ENCODE peak calls at places on chromosomes 11 and 22, in five cellular contexts. P, T, N, U and A are unnamed samples.

GRCh38 chr22:41305646-41306045 is 4.3 kb downstream of the ZC3H7B start:
- DNase-seq in N (no peak), U (no peak), T (no peak), P (no peak), A (no peak)

GRCh38 chr11:10158461-10158860 is 135.6 kb downstream of the SBF2 start:
- DNase-seq in T (no peak), U (no peak), P (no peak), N (no peak), A (no peak)

GRCh38 chr11:134742228-134742612 is 330.2 kb upstream of the B3GAT1 start:
- DNase-seq in U (no peak), P (no peak), N (no peak), T (no peak), A (no peak)

GRCh38 chr11:70623906-70624597 is 225.7 kb downstream of the CTTN start:
- DNase-seq in U (no peak), T (no peak), P (no peak), N (no peak), A (no peak)

GRCh38 chr11:71542856-71543743 is 5.1 kb upstream of the KRTAP5-9 start:
- DNase-seq in T (no peak), N (no peak), P (no peak), U (no peak), A (no peak)

GRCh38 chr11:24356501-24356900 is 140.4 kb upstream of the LUZP2 start:
- DNase-seq in P (no peak), N (no peak), T (no peak), U (no peak), A (peak)

GRCh38 chr22:41608386-41608785 is 12.5 kb downstream of the DESI1 start:
- DNase-seq in P (no peak), T (no peak), U (no peak), N (no peak), A (no peak)

GRCh38 chr11:120546312-120547205 is 35.0 kb downstream of the GRIK4 start:
- DNase-seq in P (peak), U (no peak), T (no peak), N (peak), A (peak)

GRCh38 chr11:14136561-14136960 is 174.0 kb downstream of the SPON1 start:
- DNase-seq in N (no peak), T (no peak), U (no peak), P (no peak), A (no peak)

GRCh38 chr11:43694477-43694876 is 13.9 kb downstream of the HSD17B12 start:
- DNase-seq in P (no peak), T (no peak), U (peak), N (no peak), A (no peak)

GRCh38 chr11:109236188-109236587 is 185.8 kb upstream of the C11orf87 start:
- DNase-seq in U (no peak), N (no peak), P (no peak), T (no peak), A (no peak)

GRCh38 chr22:24432059-24432853 is 4.9 kb downstream of the ADORA2A start:
- DNase-seq in N (no peak), U (peak), P (no peak), T (no peak), A (no peak)

GRCh38 chr22:46030241-46030880 is 53.4 kb upstream of the WNT7B start:
- DNase-seq in N (no peak), T (no peak), U (no peak), P (no peak), A (no peak)

GRCh38 chr22:49426618-49427266 is 400.9 kb downstream of the BRD1 start:
- DNase-seq in T (no peak), P (no peak), N (no peak), U (no peak), A (no peak)

GRCh38 chr11:41053894-41054293 is 405.6 kb downstream of the LRRC4C start:
- DNase-seq in U (no peak), N (no peak), T (no peak), P (no peak), A (no peak)

GRCh38 chr11:64752106-64752970 is 7.4 kb downstream of the PYGM start:
- DNase-seq in T (no peak), P (no peak), N (no peak), U (no peak), A (no peak)

GRCh38 chr22:21726650-21727049 is 8.9 kb downstream of the YPEL1 start:
- DNase-seq in T (peak), U (peak), N (peak), P (peak), A (peak)

GRCh38 chr11:17153759-17154158 is 54.0 kb downstream of the PIK3C2A start:
- DNase-seq in U (no peak), N (no peak), T (no peak), P (no peak), A (no peak)

GRCh38 chr22:40183029-40183581 is 5.4 kb downstream of the TNRC6B start:
- DNase-seq in T (no peak), N (no peak), P (no peak), U (no peak), A (peak)

GRCh38 chr22:45502215-45503070 is at the start of gene FBLN1:
- DNase-seq in P (no peak), T (no peak), N (peak), U (no peak), A (peak)

GRCh38 chr11:12773591-12773990 is 99.4 kb downstream of the TEAD1 start:
- DNase-seq in T (no peak), P (no peak), U (no peak), N (no peak), A (no peak)

GRCh38 chr11:134761361-134761760 is 349.3 kb upstream of the B3GAT1 start:
- DNase-seq in P (no peak), T (no peak), U (no peak), N (no peak), A (no peak)

DNA sequence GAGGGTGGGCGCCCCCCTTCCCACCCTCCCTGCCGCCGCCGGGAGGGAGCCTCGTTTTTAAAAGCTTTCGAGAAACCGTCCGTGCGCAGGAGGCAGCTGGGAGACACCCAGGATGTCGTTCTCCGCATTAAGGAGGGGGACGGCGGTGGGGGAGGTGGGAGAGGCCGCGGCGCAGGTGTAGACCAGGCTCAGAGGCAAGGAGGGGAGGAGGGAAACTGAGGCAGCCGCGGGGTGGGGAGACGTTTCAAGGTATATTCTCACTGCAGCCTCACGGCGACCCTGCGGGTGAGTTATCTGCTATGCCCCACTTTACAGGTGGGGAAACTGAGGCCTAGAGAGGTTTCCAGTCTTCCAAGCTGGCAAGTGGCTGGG is 42.7 kb downstream of the CYTH4 start:
- DNase-seq in P (no peak), N (no peak), T (no peak), U (no peak), A (no peak)
- H2AFZ ChIP-seq in P (no peak), N (peak), T (no peak), U (no peak), A (no peak)

GRCh38 chr11:73409431-73409830 is 33.2 kb downstream of the RELT start:
- DNase-seq in U (no peak), T (no peak), P (no peak), N (no peak), A (no peak)

GRCh38 chr11:73413246-73413645 is 37.0 kb downstream of the RELT start:
- DNase-seq in T (no peak), N (no peak), U (no peak), P (no peak), A (no peak)

GRCh38 chr11:73412308-73412707 is 36.1 kb downstream of the RELT start:
- DNase-seq in N (no peak), T (no peak), U (no peak), P (no peak), A (no peak)

GRCh38 chr11:73410627-73411026 is 34.4 kb downstream of the RELT start:
- DNase-seq in P (no peak), N (no peak), T (no peak), U (no peak), A (no peak)

GRCh38 chr11:73411031-73411430 is 34.8 kb downstream of the RELT start:
- DNase-seq in N (no peak), P (no peak), T (no peak), U (no peak), A (no peak)
- H3K27ac ChIP-seq in N (no peak), P (no peak), T (no peak), U (no peak), A (no peak)

GRCh38 chr22:37831472-37831871 is 8.3 kb downstream of the GALR3 start:
- DNase-seq in N (no peak), P (no peak), U (no peak), T (no peak), A (no peak)
- TF ChIP-seq EZH2phosphoT487 in N (no peak), P (no peak), U (no peak), T (no peak), A (no peak)

DNA sequence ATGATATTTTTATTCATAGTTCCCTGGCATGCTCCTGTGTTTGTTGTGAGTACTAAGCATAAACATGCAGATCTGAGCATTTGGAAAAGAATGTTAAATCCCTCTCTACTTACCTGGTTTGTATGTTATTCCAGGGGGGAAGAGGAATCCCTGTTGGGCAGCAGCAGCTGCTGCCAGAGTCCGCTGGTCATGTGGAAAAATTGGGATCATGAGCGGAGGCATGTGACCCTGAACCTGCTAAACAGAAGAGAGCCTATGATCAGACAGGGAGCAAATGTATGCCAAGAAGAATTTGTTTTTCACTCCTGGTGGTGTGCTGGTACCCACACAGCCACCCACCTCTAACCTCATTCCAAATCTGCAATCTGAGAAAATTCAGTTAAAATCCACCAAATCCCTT is 244.7 kb downstream of the SOX6 start:
- DNase-seq in U (no peak), P (no peak), N (peak), T (no peak), A (peak)
- H2AFZ ChIP-seq in U (no peak), P (no peak), N (no peak), T (no peak), A (no peak)

DNA sequence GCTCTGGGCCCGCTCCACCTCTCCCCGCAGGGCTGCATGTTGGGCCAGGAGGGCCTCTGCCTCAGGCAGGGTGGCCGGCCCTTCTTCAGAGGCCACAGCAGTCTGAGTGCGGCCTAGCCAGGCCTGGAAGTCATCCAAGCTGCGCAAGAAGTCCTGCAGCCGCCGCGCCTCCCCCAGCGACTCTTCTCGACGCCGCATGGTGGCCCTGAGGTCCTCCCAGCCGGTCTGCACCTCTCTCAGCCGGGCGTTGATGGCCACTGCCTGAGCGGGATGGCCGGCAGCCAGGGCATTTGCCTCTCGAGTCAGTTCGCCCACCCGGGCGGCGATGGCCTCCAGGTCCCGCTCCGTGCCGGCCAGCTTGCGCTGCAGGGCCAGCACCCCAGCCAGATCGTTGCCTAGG is 23.1 kb upstream of the RBM4B start:
- DNase-seq in N (no peak), P (no peak), T (no peak), U (no peak), A (no peak)
- H3K27ac ChIP-seq in N (no peak), P (no peak), T (no peak), U (no peak), A (no peak)